ENCODE peak calls at places on chromosomes 3 and 15, in seven cellular contexts. One of them, this sample, is unnamed.

GRCh38 chr15:65423977-65424679 is 1.4 kb upstream of the IGDCC4 start:
- DNase-seq in heart left ventricle: no peak
- DNase-seq in left lung: no peak
- DNase-seq in breast epithelium: no peak
- DNase-seq in tibial artery: no peak
- DNase-seq in body of pancreas: no peak
- DNase-seq in GM23338: peak
- DNase-seq in this sample: no peak

GRCh38 chr3:24240306-24240705 is 254.3 kb downstream of the THRB start:
- DNase-seq in heart left ventricle: no peak
- DNase-seq in left lung: no peak
- DNase-seq in breast epithelium: no peak
- DNase-seq in tibial artery: no peak
- DNase-seq in body of pancreas: no peak
- DNase-seq in GM23338: no peak
- DNase-seq in this sample: no peak

GRCh38 chr3:23915537-23916108 is 1.2 kb downstream of the NKIRAS1 start:
- DNase-seq in heart left ventricle: no peak
- DNase-seq in left lung: no peak
- DNase-seq in breast epithelium: no peak
- DNase-seq in tibial artery: no peak
- DNase-seq in body of pancreas: no peak
- DNase-seq in GM23338: no peak
- DNase-seq in this sample: no peak

GRCh38 chr3:13019243-13019701 is 54.0 kb downstream of the IQSEC1 start:
- DNase-seq in heart left ventricle: peak
- DNase-seq in left lung: peak
- DNase-seq in breast epithelium: no peak
- DNase-seq in tibial artery: no peak
- DNase-seq in body of pancreas: no peak
- DNase-seq in GM23338: peak
- DNase-seq in this sample: no peak

GRCh38 chr3:102532901-102533300 is 98.1 kb downstream of the ZPLD1 start:
- DNase-seq in heart left ventricle: no peak
- DNase-seq in left lung: no peak
- DNase-seq in breast epithelium: no peak
- DNase-seq in tibial artery: no peak
- DNase-seq in body of pancreas: no peak
- DNase-seq in GM23338: no peak
- DNase-seq in this sample: peak

GRCh38 chr3:67624687-67625086 is 29.7 kb downstream of the SUCLG2 start:
- DNase-seq in heart left ventricle: no peak
- DNase-seq in left lung: no peak
- DNase-seq in breast epithelium: no peak
- DNase-seq in tibial artery: no peak
- DNase-seq in body of pancreas: no peak
- DNase-seq in GM23338: no peak
- DNase-seq in this sample: no peak

GRCh38 chr3:33001889-33002288 is 50.4 kb downstream of the CCR4 start:
- DNase-seq in heart left ventricle: no peak
- DNase-seq in left lung: no peak
- DNase-seq in breast epithelium: no peak
- DNase-seq in tibial artery: no peak
- DNase-seq in body of pancreas: no peak
- DNase-seq in GM23338: no peak
- DNase-seq in this sample: no peak

GRCh38 chr3:172082820-172083513 is 43.6 kb downstream of the FNDC3B start:
- DNase-seq in heart left ventricle: no peak
- DNase-seq in left lung: no peak
- DNase-seq in breast epithelium: no peak
- DNase-seq in tibial artery: no peak
- DNase-seq in body of pancreas: no peak
- DNase-seq in GM23338: no peak
- DNase-seq in this sample: no peak

GRCh38 chr15:88900309-88900981 is 5.1 kb upstream of the HAPLN3 start:
- DNase-seq in heart left ventricle: no peak
- DNase-seq in left lung: peak
- DNase-seq in breast epithelium: no peak
- DNase-seq in tibial artery: no peak
- DNase-seq in body of pancreas: no peak
- DNase-seq in GM23338: no peak
- DNase-seq in this sample: no peak

GRCh38 chr3:2180661-2181060 is 82.0 kb downstream of the CNTN4 start:
- DNase-seq in heart left ventricle: no peak
- DNase-seq in left lung: no peak
- DNase-seq in breast epithelium: no peak
- DNase-seq in tibial artery: no peak
- DNase-seq in body of pancreas: no peak
- DNase-seq in GM23338: no peak
- DNase-seq in this sample: no peak

GRCh38 chr3:195697582-195698324 is 23.0 kb upstream of the MUC20 start:
- DNase-seq in heart left ventricle: no peak
- DNase-seq in left lung: no peak
- DNase-seq in breast epithelium: no peak
- DNase-seq in tibial artery: peak
- DNase-seq in body of pancreas: no peak
- DNase-seq in GM23338: peak
- DNase-seq in this sample: no peak

GRCh38 chr3:141228385-141228784 is 3.2 kb upstream of the PXYLP1 start:
- DNase-seq in heart left ventricle: no peak
- DNase-seq in left lung: no peak
- DNase-seq in breast epithelium: no peak
- DNase-seq in tibial artery: no peak
- DNase-seq in body of pancreas: no peak
- DNase-seq in GM23338: no peak
- DNase-seq in this sample: no peak

GRCh38 chr3:79872483-79872882 is 104.7 kb upstream of the ROBO1 start:
- DNase-seq in heart left ventricle: no peak
- DNase-seq in left lung: no peak
- DNase-seq in breast epithelium: no peak
- DNase-seq in tibial artery: no peak
- DNase-seq in body of pancreas: no peak
- DNase-seq in GM23338: no peak
- DNase-seq in this sample: no peak

GRCh38 chr3:179768080-179768479 is 115.2 kb downstream of the USP13 start:
- DNase-seq in heart left ventricle: no peak
- DNase-seq in left lung: no peak
- DNase-seq in breast epithelium: no peak
- DNase-seq in tibial artery: no peak
- DNase-seq in body of pancreas: peak
- DNase-seq in GM23338: peak
- DNase-seq in this sample: no peak

GRCh38 chr15:92614301-92614700 is 41.3 kb downstream of the FAM174B start:
- DNase-seq in heart left ventricle: no peak
- DNase-seq in left lung: no peak
- DNase-seq in breast epithelium: peak
- DNase-seq in tibial artery: no peak
- DNase-seq in body of pancreas: peak
- DNase-seq in GM23338: no peak
- DNase-seq in this sample: no peak

GRCh38 chr15:54839379-54839778 is 357.4 kb downstream of the RSL24D1 start:
- DNase-seq in heart left ventricle: no peak
- DNase-seq in left lung: no peak
- DNase-seq in breast epithelium: no peak
- DNase-seq in tibial artery: no peak
- DNase-seq in body of pancreas: no peak
- DNase-seq in GM23338: no peak
- DNase-seq in this sample: no peak

GRCh38 chr3:36219398-36219797 is 160.9 kb upstream of the STAC start:
- DNase-seq in heart left ventricle: no peak
- DNase-seq in left lung: no peak
- DNase-seq in breast epithelium: no peak
- DNase-seq in tibial artery: no peak
- DNase-seq in body of pancreas: no peak
- DNase-seq in GM23338: no peak
- DNase-seq in this sample: no peak

GRCh38 chr3:189981668-189982067 is 139.0 kb downstream of the P3H2 start:
- DNase-seq in heart left ventricle: no peak
- DNase-seq in left lung: no peak
- DNase-seq in breast epithelium: no peak
- DNase-seq in tibial artery: no peak
- DNase-seq in body of pancreas: no peak
- DNase-seq in GM23338: no peak
- DNase-seq in this sample: no peak

GRCh38 chr3:171317133-171317532 is 143.1 kb downstream of the TNIK start:
- DNase-seq in heart left ventricle: peak
- DNase-seq in left lung: no peak
- DNase-seq in breast epithelium: no peak
- DNase-seq in tibial artery: no peak
- DNase-seq in body of pancreas: no peak
- DNase-seq in GM23338: no peak
- DNase-seq in this sample: no peak

GRCh38 chr3:53858096-53858741 is 11.9 kb downstream of the IL17RB start:
- DNase-seq in heart left ventricle: no peak
- DNase-seq in left lung: no peak
- DNase-seq in breast epithelium: no peak
- DNase-seq in tibial artery: no peak
- DNase-seq in body of pancreas: no peak
- DNase-seq in GM23338: no peak
- DNase-seq in this sample: no peak

GRCh38 chr3:16378920-16379319 is 113.9 kb downstream of the OXNAD1 start:
- DNase-seq in heart left ventricle: no peak
- DNase-seq in left lung: no peak
- DNase-seq in breast epithelium: no peak
- DNase-seq in tibial artery: no peak
- DNase-seq in body of pancreas: no peak
- DNase-seq in GM23338: no peak
- DNase-seq in this sample: no peak

GRCh38 chr3:72997421-72997961 is 880 bp downstream of the PPP4R2 start:
- DNase-seq in heart left ventricle: no peak
- DNase-seq in left lung: no peak
- DNase-seq in breast epithelium: no peak
- DNase-seq in tibial artery: no peak
- DNase-seq in body of pancreas: peak
- DNase-seq in GM23338: peak
- DNase-seq in this sample: peak

GRCh38 chr3:142027713-142028112 is 121.6 kb downstream of the TFDP2 start:
- DNase-seq in heart left ventricle: no peak
- DNase-seq in left lung: no peak
- DNase-seq in breast epithelium: no peak
- DNase-seq in tibial artery: no peak
- DNase-seq in body of pancreas: no peak
- DNase-seq in GM23338: peak
- DNase-seq in this sample: no peak

GRCh38 chr3:17179381-17180205 is 294.8 kb downstream of the PLCL2 start:
- DNase-seq in heart left ventricle: peak
- DNase-seq in left lung: no peak
- DNase-seq in breast epithelium: no peak
- DNase-seq in tibial artery: no peak
- DNase-seq in body of pancreas: no peak
- DNase-seq in GM23338: no peak
- DNase-seq in this sample: peak

GRCh38 chr15:38225381-38225780 is 27.3 kb upstream of the SPRED1 start:
- DNase-seq in heart left ventricle: no peak
- DNase-seq in left lung: no peak
- DNase-seq in breast epithelium: no peak
- DNase-seq in tibial artery: no peak
- DNase-seq in body of pancreas: no peak
- DNase-seq in GM23338: no peak
- DNase-seq in this sample: no peak

GRCh38 chr3:189286188-189286587 is 114.4 kb downstream of the TPRG1 start:
- DNase-seq in heart left ventricle: no peak
- DNase-seq in left lung: no peak
- DNase-seq in breast epithelium: no peak
- DNase-seq in tibial artery: no peak
- DNase-seq in body of pancreas: no peak
- DNase-seq in GM23338: no peak
- DNase-seq in this sample: peak

GRCh38 chr3:193768069-193768391 is 175.0 kb downstream of the OPA1 start:
- DNase-seq in heart left ventricle: no peak
- DNase-seq in left lung: no peak
- DNase-seq in breast epithelium: no peak
- DNase-seq in tibial artery: peak
- DNase-seq in body of pancreas: no peak
- DNase-seq in GM23338: no peak
- DNase-seq in this sample: no peak

GRCh38 chr3:56989434-56990294 is 70.8 kb upstream of the SPATA12 start:
- DNase-seq in heart left ventricle: peak
- DNase-seq in left lung: no peak
- DNase-seq in breast epithelium: no peak
- DNase-seq in tibial artery: no peak
- DNase-seq in body of pancreas: no peak
- DNase-seq in GM23338: no peak
- DNase-seq in this sample: no peak

GRCh38 chr3:46438831-46439230 is 25.9 kb downstream of the LTF start:
- DNase-seq in heart left ventricle: no peak
- DNase-seq in left lung: no peak
- DNase-seq in breast epithelium: no peak
- DNase-seq in tibial artery: no peak
- DNase-seq in body of pancreas: no peak
- DNase-seq in GM23338: no peak
- DNase-seq in this sample: no peak

GRCh38 chr15:87722941-87723691 is 533.4 kb downstream of the NTRK3 start:
- DNase-seq in heart left ventricle: no peak
- DNase-seq in left lung: no peak
- DNase-seq in breast epithelium: no peak
- DNase-seq in tibial artery: no peak
- DNase-seq in body of pancreas: no peak
- DNase-seq in GM23338: peak
- DNase-seq in this sample: no peak

GRCh38 chr3:5191555-5192304 is 4.2 kb downstream of the EDEM1 start:
- DNase-seq in heart left ventricle: no peak
- DNase-seq in left lung: no peak
- DNase-seq in breast epithelium: no peak
- DNase-seq in tibial artery: no peak
- DNase-seq in body of pancreas: no peak
- DNase-seq in GM23338: peak
- DNase-seq in this sample: no peak
- H3K4me3 ChIP-seq in heart left ventricle: no peak
- H3K4me3 ChIP-seq in left lung: peak
- H3K4me3 ChIP-seq in breast epithelium: no peak
- H3K4me3 ChIP-seq in tibial artery: no peak
- H3K4me3 ChIP-seq in body of pancreas: no peak
- H3K4me3 ChIP-seq in GM23338: no peak
- H3K4me3 ChIP-seq in this sample: no peak

GRCh38 chr3:182794806-182795369 is 1.6 kb downstream of the ATP11B start:
- DNase-seq in heart left ventricle: no peak
- DNase-seq in left lung: no peak
- DNase-seq in breast epithelium: no peak
- DNase-seq in tibial artery: no peak
- DNase-seq in body of pancreas: no peak
- DNase-seq in GM23338: no peak
- DNase-seq in this sample: peak
- H3K27ac ChIP-seq in heart left ventricle: peak
- H3K27ac ChIP-seq in left lung: peak
- H3K27ac ChIP-seq in breast epithelium: peak
- H3K27ac ChIP-seq in tibial artery: peak
- H3K27ac ChIP-seq in body of pancreas: peak
- H3K27ac ChIP-seq in GM23338: no peak
- H3K27ac ChIP-seq in this sample: peak

GRCh38 chr15:40872791-40873526 is 1.1 kb downstream of the RHOV start:
- DNase-seq in heart left ventricle: no peak
- DNase-seq in left lung: no peak
- DNase-seq in breast epithelium: no peak
- DNase-seq in tibial artery: no peak
- DNase-seq in body of pancreas: no peak
- DNase-seq in GM23338: no peak
- DNase-seq in this sample: no peak
- H3K4me3 ChIP-seq in heart left ventricle: peak
- H3K4me3 ChIP-seq in left lung: peak
- H3K4me3 ChIP-seq in breast epithelium: peak
- H3K4me3 ChIP-seq in tibial artery: peak
- H3K4me3 ChIP-seq in body of pancreas: peak
- H3K4me3 ChIP-seq in GM23338: peak
- H3K4me3 ChIP-seq in this sample: peak

GRCh38 chr15:63373866-63374548 is 7.6 kb downstream of the CA12 start:
- DNase-seq in heart left ventricle: no peak
- DNase-seq in left lung: no peak
- DNase-seq in breast epithelium: no peak
- DNase-seq in tibial artery: no peak
- DNase-seq in body of pancreas: no peak
- DNase-seq in GM23338: no peak
- DNase-seq in this sample: no peak
- H3K27ac ChIP-seq in heart left ventricle: no peak
- H3K27ac ChIP-seq in left lung: no peak
- H3K27ac ChIP-seq in breast epithelium: peak
- H3K27ac ChIP-seq in tibial artery: peak
- H3K27ac ChIP-seq in body of pancreas: peak
- H3K27ac ChIP-seq in GM23338: no peak
- H3K27ac ChIP-seq in this sample: no peak

This sample was measured in CD4-positive, alpha-beta memory T cell.